ENCODE peak calls at places on chromosome 3, in seven cellular contexts. H is adrenal gland; I is CD8-positive, alpha-beta T cell; S is HL-60; L is HFFc6; D is COR-L47; Q is PC-3. Z is an unnamed sample.

GRCh38 chr3:66502981-66503380 is 2.2 kb upstream of the LRIG1 start:
- DNase-seq in H (no peak), I (no peak), S (no peak), L (no peak), D (no peak), Q (no peak), Z (no peak)

GRCh38 chr3:134079111-134079531 is 49.4 kb upstream of the SLCO2A1 start:
- DNase-seq in H (peak; percentile 41), I (no peak), S (no peak), L (no peak), D (no peak), Q (peak; percentile 39), Z (peak; percentile 60)

GRCh38 chr3:14839236-14839635 is 20.5 kb downstream of the FGD5 start:
- DNase-seq in H (no peak), I (no peak), S (no peak), L (no peak), D (no peak), Q (no peak), Z (no peak)

GRCh38 chr3:97999103-97999502 is 26.9 kb upstream of the RIOX2 start:
- DNase-seq in H (no peak), I (no peak), S (no peak), L (no peak), D (no peak), Q (no peak), Z (no peak)

GRCh38 chr3:49362579-49362978 is 4.4 kb upstream of the GPX1 start:
- DNase-seq in H (no peak), I (no peak), S (no peak), L (peak; percentile 33), D (no peak), Q (no peak), Z (no peak)

GRCh38 chr3:152270145-152270870 is 1.6 kb downstream of the MBNL1 start:
- DNase-seq in H (no peak), I (no peak), S (no peak), L (no peak), D (peak; percentile 43), Q (peak; percentile 23), Z (peak; percentile 30)

GRCh38 chr3:43144811-43145490 is 39.1 kb upstream of the POMGNT2 start:
- DNase-seq in H (peak; percentile 44), I (no peak), S (no peak), L (peak; percentile 25), D (no peak), Q (peak; percentile 76), Z (peak; percentile 26)

GRCh38 chr3:22612927-22613326 is 590.2 kb upstream of the UBE2E2 start:
- DNase-seq in H (no peak), I (no peak), S (no peak), L (no peak), D (no peak), Q (no peak), Z (no peak)

GRCh38 chr3:128922804-128923459 is 43.5 kb downstream of the ACAD9 start:
- DNase-seq in H (no peak), I (peak; percentile 58), S (no peak), L (no peak), D (no peak), Q (no peak), Z (no peak)

GRCh38 chr3:50272911-50273688 is 4.2 kb downstream of the SEMA3B start:
- DNase-seq in H (peak; percentile 91), I (peak; percentile 89), S (no peak), L (peak; percentile 50), D (peak; percentile 67), Q (peak; percentile 92), Z (peak; percentile 62)

GRCh38 chr3:11465744-11466611 is 177.7 kb downstream of the VGLL4 start:
- DNase-seq in H (peak; percentile 47), I (no peak), S (no peak), L (no peak), D (no peak), Q (no peak), Z (no peak)

GRCh38 chr3:87036671-87037070 is 45.7 kb upstream of the VGLL3 start:
- DNase-seq in H (no peak), I (no peak), S (no peak), L (no peak), D (no peak), Q (no peak), Z (no peak)

GRCh38 chr3:156691920-156692319 is 17.5 kb downstream of the TIPARP start:
- DNase-seq in H (no peak), I (no peak), S (no peak), L (peak; percentile 74), D (no peak), Q (peak; percentile 67), Z (peak; percentile 72)

GRCh38 chr3:65855370-65856100 is 183.2 kb downstream of the MAGI1 start:
- DNase-seq in H (no peak), I (no peak), S (no peak), L (peak; percentile 52), D (no peak), Q (peak; percentile 38), Z (peak; percentile 35)

GRCh38 chr3:34111361-34111760 is 312.9 kb downstream of the PDCD6IP start:
- DNase-seq in H (no peak), I (no peak), S (no peak), L (no peak), D (no peak), Q (peak; percentile 82), Z (peak; percentile 49)